ENCODE peak calls at places on chromosome 13, in four cellular contexts. F is dorsolateral prefrontal cortex, M is mammary epithelial cell, A is cardiac muscle cell. T is an unnamed sample.

GRCh38 chr13:98890186-98890585 is 87.7 kb downstream of the DOCK9 start:
- DNase-seq in F (peak; percentile 65), M (peak; percentile 86), A (peak; percentile 69), T (no peak)

GRCh38 chr13:91167706-91168459 is 179.6 kb upstream of the MIR17HG start:
- DNase-seq in F (no peak), M (no peak), A (no peak), T (no peak)

GRCh38 chr13:37476874-37477273 is 121.7 kb downstream of the POSTN start:
- DNase-seq in F (no peak), M (peak; percentile 43), A (peak; percentile 15), T (no peak)

GRCh38 chr13:71378992-71379905 is 487.8 kb downstream of the DACH1 start:
- DNase-seq in F (no peak), M (peak; percentile 27), A (no peak), T (no peak)

GRCh38 chr13:76754414-76754813 is 131.8 kb downstream of the KCTD12 start:
- DNase-seq in F (no peak), M (peak; percentile 38), A (peak; percentile 92), T (no peak)

GRCh38 chr13:47033216-47033615 is 136.4 kb upstream of the HTR2A start:
- DNase-seq in F (no peak), M (peak; percentile 10), A (peak; percentile 45), T (no peak)

GRCh38 chr13:95540848-95541247 is 11.7 kb upstream of the CLDN10 start:
- DNase-seq in F (peak; percentile 34), M (no peak), A (no peak), T (no peak)

GRCh38 chr13:100338265-100338664 is 249.4 kb downstream of the PCCA start:
- DNase-seq in F (no peak), M (no peak), A (no peak), T (no peak)

GRCh38 chr13:99464441-99464949 is 36.8 kb upstream of the TM9SF2 start:
- DNase-seq in F (no peak), M (no peak), A (no peak), T (no peak)

GRCh38 chr13:51681037-51681678 is 96.9 kb downstream of the WDFY2 start:
- DNase-seq in F (no peak), M (peak; percentile 83), A (peak; percentile 55), T (no peak)

GRCh38 chr13:104650426-104650825 is 1584.2 kb upstream of the SLC10A2 start:
- DNase-seq in F (no peak), M (peak; percentile 28), A (no peak), T (no peak)
- H3K4me3 ChIP-seq in F (no peak overlapping the region), M (no peak overlapping the region), A (no peak overlapping the region), T (no peak overlapping the region)

GRCh38 chr13:44989941-44990340 is 603 bp downstream of the GPALPP1 start:
- DNase-seq in F (no peak), M (peak; percentile 6), A (peak; percentile 5), T (no peak)

GRCh38 chr13:44989071-44989889 is at the start of the genes GPALPP1 and NUFIP1:
- DNase-seq in F (peak; percentile 95), M (peak; percentile 92), A (peak; percentile 96), T (peak; percentile 93)
- TF ChIP-seq CTCF in F (no peak), M (no peak), A (no peak), T (peak; percentile 10)

DNA sequence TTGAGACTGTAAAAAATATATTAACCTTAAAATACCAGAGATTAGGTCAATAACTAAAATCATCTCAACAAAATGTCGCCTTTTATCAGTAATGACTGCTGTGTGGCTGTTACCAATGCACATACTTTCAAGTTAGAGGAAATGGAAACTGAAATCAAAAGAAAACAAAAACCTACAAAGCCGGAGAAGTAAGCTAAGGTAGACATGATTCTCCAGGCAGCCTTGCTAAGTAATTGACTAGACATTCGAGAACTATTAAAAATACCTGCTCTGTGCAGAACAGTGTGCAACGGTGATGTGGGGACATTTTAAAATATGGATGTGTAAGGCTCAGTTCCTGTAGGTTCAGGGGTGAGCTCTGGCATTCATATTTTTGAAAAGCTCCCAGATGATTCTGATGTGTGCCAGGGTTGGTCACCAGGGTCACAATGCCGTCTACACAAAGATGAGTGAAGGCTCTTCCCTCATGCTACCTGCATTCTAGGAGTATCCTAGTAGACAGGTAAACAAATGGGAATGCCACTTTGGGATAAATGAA is 613 bp upstream of the EPSTI1 start:
- DNase-seq in F (no peak), M (no peak), A (no peak), T (no peak)
- H3K27ac ChIP-seq in F (no peak overlapping the region), M (peak overlapping the region; percentile 88), A (peak overlapping the region; percentile 88), T (peak overlapping the region; percentile 94)

DNA sequence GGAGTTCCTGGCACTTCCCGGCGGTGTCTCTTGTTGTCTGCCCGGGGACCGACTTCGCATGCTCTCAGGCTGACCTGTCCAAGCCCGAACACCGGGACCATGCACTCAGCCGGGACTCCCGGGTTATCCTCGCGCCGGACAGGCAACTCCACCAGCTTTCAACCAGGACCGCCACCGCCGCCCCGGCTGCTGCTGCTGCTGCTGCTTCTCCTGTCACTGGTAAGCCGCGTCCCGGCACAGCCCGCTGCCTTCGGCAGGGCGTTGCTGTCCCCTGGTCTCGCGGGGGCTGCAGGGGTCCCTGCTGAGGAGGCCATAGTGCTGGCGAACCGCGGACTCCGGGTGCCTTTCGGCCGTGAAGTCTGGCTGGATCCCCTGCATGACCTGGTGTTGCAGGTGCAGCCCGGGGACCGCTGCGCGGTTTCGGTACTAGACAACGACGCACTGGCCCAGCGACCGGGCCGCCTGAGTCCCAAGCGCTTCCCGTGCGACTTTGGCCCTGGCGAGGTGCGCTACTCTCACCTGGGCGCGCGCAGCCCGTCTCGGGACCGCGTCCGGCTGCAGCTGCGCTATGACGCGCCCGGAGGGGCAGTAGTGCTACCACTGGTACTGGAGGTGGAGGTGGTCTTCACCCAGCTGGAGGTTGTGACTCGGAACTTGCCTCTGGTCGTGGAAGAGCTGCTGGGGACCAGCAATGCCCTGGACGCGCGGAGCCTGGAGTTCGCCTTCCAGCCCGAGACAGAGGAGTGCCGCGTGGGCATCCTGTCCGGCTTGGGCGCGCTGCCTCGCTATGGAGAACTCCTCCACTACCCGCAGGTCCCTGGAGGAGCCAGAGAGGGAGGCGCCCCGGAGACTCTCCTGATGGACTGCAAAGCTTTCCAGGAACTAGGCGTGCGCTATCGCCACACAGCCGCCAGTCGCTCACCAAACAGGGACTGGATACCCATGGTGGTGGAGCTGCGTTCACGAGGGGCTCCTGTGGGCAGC is 661 bp downstream of the FREM2 start:
- DNase-seq in F (no peak), M (peak; percentile 59), A (peak; percentile 12), T (peak; percentile 46)
- H3K4me3 ChIP-seq in F (peak overlapping the region; percentile 74), M (peak overlapping the region; percentile 59), A (peak overlapping the region; percentile 64), T (no peak overlapping the region)

GRCh38 chr13:29539866-29540265 is 55.6 kb downstream of the SLC7A1 start:
- DNase-seq in F (no peak), M (no peak), A (no peak), T (no peak)

GRCh38 chr13:29540334-29540733 is 55.2 kb downstream of the SLC7A1 start:
- DNase-seq in F (no peak), M (no peak), A (no peak), T (no peak)

GRCh38 chr13:29537736-29538624 is 57.5 kb downstream of the SLC7A1 start:
- DNase-seq in F (no peak), M (no peak), A (no peak), T (no peak)

GRCh38 chr13:29536853-29537252 is 58.6 kb downstream of the SLC7A1 start:
- DNase-seq in F (no peak), M (no peak), A (no peak), T (no peak)

GRCh38 chr13:29538625-29538976 is 56.9 kb downstream of the SLC7A1 start:
- DNase-seq in F (no peak), M (no peak), A (no peak), T (no peak)
- TF ChIP-seq CTCF in F (no peak), M (no peak), A (no peak), T (no peak)

DNA sequence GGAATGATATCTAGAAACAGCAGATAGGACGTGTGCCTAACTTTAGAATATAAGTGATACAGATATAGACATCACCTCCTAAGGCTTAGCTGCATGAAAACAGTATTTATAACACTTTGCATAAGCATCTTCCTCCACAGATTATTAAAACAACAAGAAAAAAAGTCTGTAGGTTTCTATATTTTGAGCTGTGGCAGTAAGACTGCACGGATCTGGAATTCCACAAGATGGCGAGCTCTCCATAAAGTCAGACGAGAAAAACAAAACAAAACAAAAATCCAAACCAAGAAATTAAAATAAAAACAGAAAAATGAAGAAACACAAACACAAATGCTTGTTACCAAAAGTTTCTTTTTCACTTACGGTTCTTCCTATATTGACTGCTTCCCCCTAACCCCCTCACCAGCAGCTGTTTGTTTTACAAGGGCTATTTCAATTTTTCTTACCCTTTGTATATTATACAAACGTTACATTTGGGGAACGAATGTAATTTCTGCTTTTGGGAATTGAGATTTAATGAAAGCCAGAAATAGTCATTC is 285.8 kb downstream of the MYO16 start:
- DNase-seq in F (no peak), M (peak; percentile 32), A (peak; percentile 67), T (no peak)
- H3K27ac ChIP-seq in F (no peak overlapping the region), M (peak overlapping the region; percentile 50), A (no peak overlapping the region), T (no peak overlapping the region)

T was measured in Peyer's patch.